ENCODE peak calls at places on chromosomes 4 and X, in four cellular contexts. K is lower lobe of right lung, B is BE2C, F is breast epithelium. J is an unnamed sample. For H3K36me3, the result is how much of the 10 kb centered on the place peaks cover.

GRCh38 chr4:89363786-89364185 is 56.2 kb upstream of the GPRIN3 start:
- DNase-seq in K (no peak), B (no peak), F (no peak), J (no peak)

GRCh38 chrX:20118065-20118824 is 1.5 kb upstream of the MAP7D2 start:
- DNase-seq in B (no peak), F (no peak), K (no peak), J (no peak)

GRCh38 chr4:170139764-170140163 is 50.0 kb upstream of the AADAT start:
- DNase-seq in K (no peak), B (no peak), F (no peak), J (no peak)

GRCh38 chr4:98261291-98262271 is at the start of gene RAP1GDS1:
- DNase-seq in B (peak), F (peak), K (peak), J (peak)

GRCh38 chr4:77600521-77601451 is 4.8 kb upstream of the CXCL13 start:
- DNase-seq in K (no peak), F (peak), B (peak), J (no peak)

GRCh38 chrX:107673933-107674479 is 45.7 kb downstream of the PRPS1 start:
- DNase-seq in K (peak), F (peak), B (no peak), J (peak)

GRCh38 chr4:17493629-17494028 is 18.3 kb downstream of the QDPR start:
- DNase-seq in B (no peak), F (no peak), K (no peak), J (no peak)

GRCh38 chr4:41134581-41134980 is 79.8 kb downstream of the APBB2 start:
- DNase-seq in K (no peak), B (no peak), F (no peak), J (no peak)

GRCh38 chr4:16775411-16776154 is 122.9 kb downstream of the LDB2 start:
- DNase-seq in F (no peak), K (no peak), B (peak), J (no peak)

GRCh38 chr4:929970-930625 is 2.0 kb downstream of the GAK start:
- DNase-seq in F (no peak), B (no peak), K (no peak), J (no peak)

GRCh38 chr4:111798840-111799239 is 346.4 kb upstream of the FAM241A start:
- DNase-seq in F (no peak), B (no peak), K (no peak), J (no peak)

GRCh38 chrX:11558972-11559371 is 106.7 kb downstream of the ARHGAP6 start:
- DNase-seq in B (peak), K (peak), F (no peak), J (no peak)

GRCh38 chr4:172809319-172809718 is 359.3 kb upstream of the GALNT7 start:
- DNase-seq in B (no peak), K (no peak), F (no peak), J (no peak)

GRCh38 chrX:20067709-20068315 is 48.9 kb downstream of the MAP7D2 start:
- DNase-seq in K (peak), F (peak), B (no peak), J (peak)

GRCh38 chr4:30948653-30949052 is 228.5 kb downstream of the PCDH7 start:
- DNase-seq in B (no peak), F (no peak), K (no peak), J (no peak)

GRCh38 chr4:83599183-83599582 is 63.3 kb downstream of the GPAT3 start:
- DNase-seq in B (no peak), F (no peak), K (no peak), J (no peak)

GRCh38 chr4:177728361-177729152 is 286.3 kb upstream of the AGA start:
- DNase-seq in K (no peak), B (peak), F (no peak), J (no peak)

GRCh38 chr4:26424838-26425237 is 65.4 kb downstream of the CCKAR start:
- DNase-seq in K (no peak), B (no peak), F (no peak), J (no peak)

GRCh38 chr4:156536661-156537060 is 434.9 kb downstream of the PDGFC start:
- DNase-seq in K (no peak), B (no peak), F (peak), J (no peak)

GRCh38 chr4:98092833-98093439 is 50.3 kb downstream of the STPG2 start:
- DNase-seq in B (peak), K (no peak), F (no peak), J (no peak)

GRCh38 chrX:97030947-97031346 is 147.2 kb downstream of the RPA4 start:
- DNase-seq in K (no peak), B (no peak), F (no peak), J (no peak)

GRCh38 chr4:167105857-167106256 is 128.4 kb downstream of the SPOCK3 start:
- DNase-seq in F (no peak), K (no peak), B (no peak), J (no peak)
- H3K36me3 ChIP-seq in F (under half), K (under half), B (under half), J (under half)

DNA sequence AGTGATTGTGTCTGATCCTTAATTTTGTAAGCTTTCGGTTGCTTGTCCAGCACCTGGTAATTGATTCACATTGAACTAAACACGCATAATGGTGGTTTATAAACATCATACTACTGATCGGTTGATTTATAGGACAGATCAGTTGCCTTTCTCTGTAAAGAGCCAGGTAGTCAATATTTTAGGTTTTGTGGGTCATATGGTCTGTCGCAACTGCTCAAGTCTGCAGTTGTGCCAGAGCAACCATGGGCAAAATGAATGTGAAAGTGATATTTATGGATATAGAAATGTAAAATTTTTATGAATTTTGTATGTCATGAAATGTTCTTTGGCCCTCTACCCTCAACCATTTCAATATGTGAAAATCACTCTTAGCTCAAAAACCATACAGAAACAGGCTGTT is 8.9 kb downstream of the JADE1 start:
- DNase-seq in F (no peak), K (no peak), B (no peak), J (no peak)
- H3K4me3 ChIP-seq in F (no peak), K (no peak), B (no peak), J (no peak)

GRCh38 chrX:45822124-45822523 is 621.4 kb upstream of the DIPK2B start:
- DNase-seq in K (no peak), B (no peak), F (no peak), J (no peak)
- H3K36me3 ChIP-seq in K (under half), B (under half), F (under half), J (under half)

DNA sequence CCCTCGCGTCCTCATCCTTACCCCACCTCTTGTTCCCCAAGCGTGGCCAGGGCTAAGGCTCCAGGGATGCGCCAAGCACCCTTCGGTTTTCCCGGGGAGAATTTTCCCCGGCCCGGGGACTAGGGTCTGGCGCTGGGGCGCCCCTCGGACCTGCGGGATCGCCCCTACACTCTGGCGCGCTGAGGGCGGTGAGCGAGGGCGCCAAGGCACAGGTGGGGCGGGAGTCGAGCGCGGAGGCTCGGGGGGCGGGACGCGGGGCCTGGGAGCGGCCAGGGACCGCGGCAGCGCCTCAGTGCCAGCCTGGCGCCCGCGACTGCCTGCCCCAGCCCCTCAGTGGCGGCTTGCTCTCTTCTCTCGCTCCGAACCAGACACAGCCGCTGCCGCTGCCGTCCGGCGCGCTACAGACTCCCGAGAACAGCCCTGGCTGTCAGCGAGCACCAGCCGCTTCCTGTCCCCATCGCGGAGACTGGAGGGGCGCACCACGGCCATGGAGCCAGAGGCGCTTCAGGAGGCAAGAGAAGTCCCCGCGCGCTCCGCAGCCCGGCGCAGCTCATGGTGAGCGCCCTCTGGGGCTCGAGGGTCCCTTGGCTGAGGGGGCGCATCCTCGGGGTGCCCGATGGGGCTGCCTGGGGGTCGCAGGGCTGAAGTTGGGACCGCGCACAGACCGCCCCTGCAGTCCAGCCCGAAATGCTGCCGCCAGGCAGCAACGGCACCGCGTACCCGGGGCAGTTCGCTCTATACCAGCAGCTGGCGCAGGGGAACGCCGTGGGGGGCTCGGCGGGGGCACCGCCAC is at the start of gene DRD5:
- DNase-seq in F (no peak), B (no peak), K (no peak), J (no peak)
- H3K4me3 ChIP-seq in F (no peak), B (no peak), K (no peak), J (no peak)

DNA sequence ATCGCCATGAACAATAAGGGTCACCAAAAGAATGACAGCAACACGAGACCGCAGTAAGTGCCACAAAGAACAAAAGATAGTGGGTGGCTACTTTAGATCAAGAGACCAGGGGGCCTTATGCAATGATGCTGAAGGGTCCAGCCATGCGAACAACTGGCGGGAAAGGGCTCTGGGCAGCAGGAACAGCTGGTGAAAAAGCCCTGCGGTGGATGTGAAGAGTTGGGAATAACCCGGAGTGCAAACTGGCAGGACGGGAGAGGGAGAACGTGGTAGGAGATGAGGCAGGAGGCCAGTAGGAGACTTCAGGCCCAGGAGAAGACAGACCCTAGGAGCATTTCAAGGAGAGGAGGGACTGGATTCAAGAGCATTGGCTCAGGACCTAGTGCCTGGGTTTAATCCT is 120.2 kb downstream of the AFAP1 start:
- DNase-seq in B (no peak), K (no peak), F (no peak), J (no peak)
- H3K36me3 ChIP-seq in B (half or more), K (under half), F (under half), J (under half)

GRCh38 chr4:118353452-118353851 is 649 bp upstream of the PRSS12 start:
- DNase-seq in K (no peak), B (no peak), F (no peak), J (no peak)

GRCh38 chr4:118354913-118355312 is 2.1 kb upstream of the PRSS12 start:
- DNase-seq in K (no peak), B (no peak), F (no peak), J (no peak)

GRCh38 chr4:118351851-118352827 is 664 bp downstream of the PRSS12 start:
- DNase-seq in F (no peak), K (peak), B (peak), J (no peak)

GRCh38 chr4:118350961-118351360 is 1.8 kb downstream of the PRSS12 start:
- DNase-seq in B (no peak), K (no peak), F (no peak), J (no peak)

DNA sequence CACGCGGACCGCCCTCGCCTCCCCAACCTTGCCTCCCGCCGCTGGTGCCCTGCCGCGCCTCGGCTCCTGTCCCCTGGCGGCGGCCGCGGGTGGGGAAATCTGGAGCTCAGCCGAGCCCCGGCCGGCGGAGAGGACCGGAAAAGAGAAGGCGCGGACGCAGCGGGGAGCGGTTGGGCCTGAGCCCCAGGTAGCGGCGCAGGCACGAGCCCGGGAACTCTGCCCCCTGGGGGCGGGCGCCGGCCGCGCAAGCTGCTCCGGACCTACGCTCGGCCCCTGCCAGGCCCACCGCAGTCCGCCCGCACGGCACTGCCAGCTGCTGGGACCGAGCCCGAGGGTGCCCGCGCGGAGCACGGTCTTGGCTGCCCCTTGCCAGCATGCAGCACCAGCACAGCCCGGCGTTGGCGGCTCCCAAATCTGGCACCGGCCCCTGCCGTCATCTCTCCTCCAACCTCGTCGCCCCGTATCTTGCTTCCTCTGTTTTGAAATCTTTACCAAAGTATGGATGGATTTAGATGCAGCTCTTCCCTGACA is at the start of gene PRSS12:
- DNase-seq in F (no peak), K (peak), B (peak), J (no peak)
- H3K4me3 ChIP-seq in F (peak), K (peak), B (peak), J (peak)

GRCh38 chr4:184632842-184633241 is 16.4 kb downstream of the CASP3 start:
- DNase-seq in K (no peak), B (no peak), F (no peak), J (no peak)
- H3K36me3 ChIP-seq in K (half or more), B (half or more), F (under half), J (half or more)

DNA sequence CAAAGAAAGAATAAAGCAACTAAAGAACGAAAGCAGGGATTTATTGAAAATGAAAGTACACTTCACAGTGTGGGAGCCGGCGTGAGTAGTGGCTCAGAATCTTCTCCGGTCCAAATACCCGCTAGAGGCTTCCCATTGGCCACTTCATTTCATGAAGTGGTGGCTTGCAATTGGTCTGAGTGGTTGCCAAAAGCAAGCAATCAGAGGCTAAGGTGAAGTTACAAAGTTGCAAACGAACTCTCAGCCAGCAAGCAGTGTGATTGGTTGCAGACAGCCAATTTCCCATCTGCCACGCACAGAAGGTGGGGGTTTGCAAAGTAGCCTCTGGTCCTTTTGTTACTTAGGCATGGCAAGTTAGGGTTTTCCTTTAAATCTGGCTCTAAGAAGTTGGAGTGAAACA is 6.7 kb upstream of the CLOCK start:
- DNase-seq in K (no peak), B (no peak), F (no peak), J (peak)
- H3K4me3 ChIP-seq in K (peak), B (no peak), F (peak), J (peak)

DNA sequence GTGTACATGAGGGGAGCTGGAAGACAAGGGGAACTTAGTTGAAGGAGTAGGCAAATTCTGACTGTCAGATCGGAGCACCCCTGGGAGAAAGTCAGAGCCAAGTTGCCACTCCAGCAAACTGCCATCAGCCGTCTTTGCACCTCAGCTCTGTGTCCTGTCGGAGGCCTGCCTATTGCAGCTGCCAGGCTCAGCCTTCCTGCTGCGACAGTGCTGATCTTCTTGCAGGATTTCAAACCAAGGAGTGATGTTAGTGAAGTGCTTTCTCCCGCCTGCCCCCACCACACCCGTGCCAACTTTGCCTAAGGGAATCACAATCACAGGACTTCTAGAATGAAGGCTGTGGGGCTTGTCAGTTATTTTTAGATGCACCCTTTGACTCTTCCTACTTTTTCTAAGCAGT is 185.3 kb downstream of the KIT start:
- DNase-seq in K (no peak), B (no peak), F (no peak), J (no peak)
- H3K36me3 ChIP-seq in K (under half), B (under half), F (under half), J (under half)

GRCh38 chrX:131791608-131792355 is 231.3 kb upstream of the STK26 start:
- DNase-seq in B (no peak), F (no peak), K (no peak), J (no peak)

GRCh38 chrX:131789664-131790063 is 233.4 kb upstream of the STK26 start:
- DNase-seq in B (no peak), K (no peak), F (no peak), J (no peak)

GRCh38 chrX:131795442-131796229 is 227.5 kb upstream of the STK26 start:
- DNase-seq in K (no peak), B (no peak), F (no peak), J (no peak)

GRCh38 chrX:131792789-131793462 is 230.2 kb upstream of the STK26 start:
- DNase-seq in K (no peak), F (peak), B (no peak), J (no peak)

DNA sequence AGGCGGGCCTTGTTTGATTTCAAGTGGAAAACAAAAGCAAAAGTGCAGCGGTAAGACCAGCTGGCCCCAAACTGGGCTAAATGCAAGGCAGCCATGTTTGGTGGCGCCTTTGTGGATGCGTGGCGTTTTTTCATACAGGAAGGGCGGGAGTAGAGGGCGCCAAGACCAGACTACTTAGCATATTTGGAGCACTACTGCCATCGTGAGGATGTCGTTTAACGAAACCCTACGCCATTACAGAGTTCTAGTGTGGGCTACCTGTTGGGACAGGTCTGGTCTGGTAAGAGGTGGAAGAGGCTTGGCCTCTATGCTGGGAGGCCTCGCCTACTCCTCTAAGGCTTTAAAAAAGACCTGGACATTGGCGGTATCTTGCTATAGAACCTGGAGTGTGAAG is 230.7 kb upstream of the STK26 start:
- DNase-seq in F (peak), K (no peak), B (no peak), J (no peak)
- H3K4me3 ChIP-seq in F (peak), K (no peak), B (no peak), J (no peak)

J was measured in thoracic aorta.